ENCODE peak calls at places on chromosomes 6 and 20, in nine cellular contexts. F, X, P, C, D, S, Q, K and V are unnamed samples.

GRCh38 chr6:107812370-107812769 is 11.7 kb downstream of the SCML4 start:
- DNase-seq in S (no peak), D (no peak), C (no peak), Q (no peak), F (no peak), X (no peak), P (no peak), K (no peak), V (no peak)

GRCh38 chr20:35660122-35660937 is 4.4 kb downstream of the CPNE1 start:
- DNase-seq in D (no peak), X (no peak), K (no peak), S (no peak), P (no peak), F (no peak), C (no peak), Q (peak; percentile 31), V (no peak)

GRCh38 chr6:112938656-112939055 is 591.5 kb downstream of the RFPL4B start:
- DNase-seq in X (no peak), D (no peak), S (no peak), Q (no peak), P (no peak), C (no peak), K (no peak), F (no peak), V (no peak)

GRCh38 chr6:84081222-84081621 is 47.6 kb downstream of the MRAP2 start:
- DNase-seq in K (no peak), C (no peak), Q (no peak), X (no peak), P (no peak), D (no peak), F (no peak), S (no peak), V (no peak)

GRCh38 chr6:107618672-107619071 is 128.8 kb downstream of the SOBP start:
- DNase-seq in S (no peak), D (no peak), X (no peak), Q (no peak), K (no peak), C (no peak), F (peak; percentile 62), P (no peak), V (no peak)

GRCh38 chr20:25579081-25579770 is 6.1 kb downstream of the NINL start:
- DNase-seq in F (peak; percentile 42), Q (no peak), S (no peak), C (no peak), K (no peak), P (no peak), D (peak; percentile 17), X (no peak), V (no peak)

GRCh38 chr6:24439858-24440539 is 37.3 kb downstream of the MRS2 start:
- DNase-seq in D (no peak), S (no peak), C (no peak), F (no peak), K (no peak), X (no peak), P (no peak), Q (no peak), V (no peak)

GRCh38 chr6:85923013-85923430 is 280.3 kb upstream of the SYNCRIP start:
- DNase-seq in Q (peak; percentile 74), D (peak; percentile 80), C (no peak), F (peak; percentile 87), S (peak; percentile 8), P (peak; percentile 7), X (no peak), K (no peak), V (peak; percentile 23)

GRCh38 chr6:100230976-100231316 is 233.8 kb downstream of the SIM1 start:
- DNase-seq in D (no peak), S (no peak), Q (no peak), K (no peak), C (no peak), F (no peak), X (no peak), P (no peak), V (peak; percentile 26)

GRCh38 chr6:145839653-145840052 is 25.1 kb upstream of the FBXO30 start:
- DNase-seq in F (no peak), P (no peak), X (no peak), D (no peak), C (no peak), S (no peak), K (no peak), Q (peak; percentile 18), V (no peak)

GRCh38 chr20:35840403-35840802 is 68.6 kb downstream of the PHF20 start:
- DNase-seq in S (no peak), F (no peak), C (no peak), K (no peak), D (no peak), P (no peak), X (no peak), Q (no peak), V (no peak)

GRCh38 chr6:109782401-109783046 is 91.4 kb downstream of the FIG4 start:
- DNase-seq in S (no peak), X (no peak), D (no peak), C (no peak), F (no peak), P (no peak), K (no peak), Q (no peak), V (no peak)

DNA sequence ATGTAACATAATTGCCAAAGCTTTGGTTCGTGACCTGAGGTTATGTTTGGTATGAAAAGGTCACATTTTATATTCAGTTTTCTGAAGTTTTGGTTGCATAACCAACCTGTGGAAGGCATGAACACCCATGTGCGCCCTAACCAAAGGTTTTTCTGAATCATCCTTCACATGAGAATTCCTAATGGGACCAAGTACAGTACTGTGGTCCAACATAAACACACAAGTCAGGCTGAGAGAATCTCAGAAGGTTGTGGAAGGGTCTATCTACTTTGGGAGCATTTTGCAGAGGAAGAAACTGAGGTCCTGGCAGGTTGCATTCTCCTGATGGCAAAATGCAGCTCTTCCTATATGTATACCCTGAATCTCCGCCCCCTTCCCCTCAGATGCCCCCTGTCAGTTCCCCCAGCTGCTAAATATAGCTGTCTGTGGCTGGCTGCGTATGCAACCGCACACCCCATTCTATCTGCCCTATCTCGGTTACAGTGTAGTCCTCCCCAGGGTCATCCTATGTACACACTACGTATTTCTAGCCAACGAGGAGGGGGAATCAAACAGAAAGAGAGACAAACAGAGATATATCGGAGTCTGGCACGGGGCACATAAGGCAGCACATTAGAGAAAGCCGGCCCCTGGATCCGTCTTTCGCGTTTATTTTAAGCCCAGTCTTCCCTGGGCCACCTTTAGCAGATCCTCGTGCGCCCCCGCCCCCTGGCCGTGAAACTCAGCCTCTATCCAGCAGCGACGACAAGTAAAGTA is 547 bp upstream of the ESR1 start:
- DNase-seq in F (peak; percentile 16), D (no peak), P (no peak), X (no peak), C (no peak), S (no peak), K (no peak), Q (peak; percentile 76), V (no peak)
- H3K4me3 ChIP-seq in F (peak overlapping the region; percentile 76), D (peak overlapping the region; percentile 41), P (no peak overlapping the region), X (peak overlapping the region; percentile 51), C (peak overlapping the region; percentile 56), S (no peak overlapping the region), K (peak overlapping the region; percentile 31), Q (no peak overlapping the region), V (no peak overlapping the region)

GRCh38 chr20:973785-974194 is 28.3 kb downstream of the RSPO4 start:
- DNase-seq in C (peak; percentile 19), X (no peak), P (peak; percentile 11), K (no peak), Q (peak; percentile 82), F (peak; percentile 83), D (peak; percentile 52), S (peak; percentile 38), V (no peak)
- TF ChIP-seq CTCF in C (peak; percentile 38), X (no peak), P (peak; percentile 43), K (peak; percentile 36), Q (peak; percentile 75), F (peak; percentile 66), D (peak; percentile 60), S (peak; percentile 57), V (peak; percentile 17)

DNA sequence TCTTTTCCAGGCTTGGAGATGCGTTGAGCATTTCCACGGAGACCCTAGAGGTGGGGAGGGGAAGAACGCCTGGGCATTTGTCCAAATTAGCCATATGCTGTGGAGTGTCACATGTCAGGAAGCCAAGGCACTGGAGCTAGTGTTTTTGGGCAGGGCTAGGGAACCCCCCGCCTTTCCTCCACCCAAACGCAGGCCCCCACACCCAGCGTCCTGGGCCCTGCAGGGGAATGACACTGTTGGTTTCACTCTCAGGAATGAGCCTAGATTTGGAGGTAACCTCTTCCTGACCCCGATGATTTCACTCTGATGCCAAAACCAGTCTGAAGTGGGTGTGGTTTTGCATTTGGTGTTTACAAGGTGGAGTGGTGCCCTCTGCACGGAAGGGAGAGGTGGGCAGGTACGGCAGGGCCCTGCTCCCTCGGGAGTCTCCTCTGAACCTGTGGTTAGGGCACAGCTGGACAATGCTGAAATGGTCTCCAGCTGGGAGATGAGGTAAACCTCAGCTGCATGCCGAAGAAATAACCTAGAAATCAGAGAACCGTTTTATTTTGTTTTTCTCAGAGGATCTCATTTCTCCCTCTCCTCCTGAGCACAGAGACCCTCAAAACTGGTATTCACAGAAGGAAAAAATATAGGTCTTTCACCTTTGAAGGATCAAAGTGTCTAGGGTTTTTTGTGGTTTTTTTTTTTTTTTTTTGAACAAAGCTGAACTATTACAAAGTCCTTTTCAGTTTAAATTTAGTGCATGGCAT is 29.6 kb downstream of the MTHFD1L start:
- DNase-seq in F (no peak), S (no peak), P (no peak), Q (no peak), D (peak; percentile 13), X (no peak), K (no peak), C (no peak), V (peak; percentile 32)
- H3K4me3 ChIP-seq in F (no peak overlapping the region), S (no peak overlapping the region), P (no peak overlapping the region), Q (no peak overlapping the region), D (no peak overlapping the region), X (no peak overlapping the region), K (no peak overlapping the region), C (no peak overlapping the region), V (no peak overlapping the region)

DNA sequence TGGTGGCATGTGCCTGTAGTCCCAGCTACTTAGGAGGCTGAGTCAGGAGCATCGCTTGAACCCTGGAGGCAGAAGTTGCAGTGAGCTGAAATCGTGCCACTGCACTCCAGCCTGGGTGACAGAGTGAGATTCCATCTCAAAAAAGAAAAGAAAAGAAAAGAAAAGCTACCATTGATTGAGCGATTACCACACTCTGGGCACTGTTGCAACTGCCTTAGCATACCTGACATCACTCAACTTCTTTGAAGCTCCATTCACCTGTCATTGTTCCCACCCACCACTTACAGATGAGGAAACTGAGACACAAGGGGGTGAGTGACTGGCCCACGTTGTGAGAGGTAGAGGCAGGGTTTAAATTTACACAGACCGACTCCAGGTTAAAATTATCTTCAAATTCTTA is 442.1 kb upstream of the SULF2 start:
- DNase-seq in D (no peak), S (no peak), F (no peak), X (no peak), Q (no peak), C (no peak), P (no peak), K (no peak), V (no peak)
- TF ChIP-seq CTCF in D (no peak), S (no peak), F (no peak), X (no peak), Q (no peak), C (no peak), P (no peak), K (no peak), V (no peak)

GRCh38 chr6:42047220-42047590 is 3.1 kb upstream of the TAF8 start:
- DNase-seq in F (no peak), K (no peak), Q (no peak), D (no peak), C (no peak), S (no peak), P (no peak), X (no peak), V (no peak)
- H3K4me3 ChIP-seq in F (no peak overlapping the region), K (peak overlapping the region; percentile 74), Q (no peak overlapping the region), D (no peak overlapping the region), C (peak overlapping the region; percentile 86), S (no peak overlapping the region), P (no peak overlapping the region), X (peak overlapping the region; percentile 71), V (no peak overlapping the region)

GRCh38 chr6:115838763-115839401 is 221.8 kb downstream of the FRK start:
- DNase-seq in Q (peak; percentile 40), P (no peak), X (peak; percentile 29), K (no peak), S (peak; percentile 3), C (no peak), F (peak; percentile 79), D (peak; percentile 38), V (no peak)
- TF ChIP-seq CTCF in Q (peak; percentile 48), P (peak; percentile 43), X (no peak), K (peak; percentile 62), S (peak; percentile 35), C (peak; percentile 21), F (peak; percentile 64), D (peak; percentile 59), V (peak; percentile 66)